ENCODE peak calls at places on chromosomes 11 and 22, in six cellular contexts. W is left lobe of liver, Z is NCI-H2081, N is IMR-90, F is head of caudate nucleus, U is colonic mucosa. C is an unnamed sample.

GRCh38 chr11:20127671-20128527 is 32.4 kb downstream of the DBX1 start:
- DNase-seq in W (peak), Z (peak), N (peak), F (peak), U (peak), C (peak)

GRCh38 chr11:113256431-113257227 is 57.8 kb upstream of the TTC12 start:
- DNase-seq in W (no peak), Z (no peak), N (no peak), F (no peak), U (no peak), C (no peak)

GRCh38 chr22:23036684-23037428 is 33.5 kb upstream of the GNAZ start:
- DNase-seq in W (no peak), Z (peak), N (peak), F (no peak), U (no peak), C (no peak)

GRCh38 chr11:73249304-73249703 is 22.8 kb upstream of the P2RY6 start:
- DNase-seq in W (no peak), Z (no peak), N (peak), F (no peak), U (no peak), C (peak)

GRCh38 chr11:34495724-34496377 is 17.7 kb downstream of the ELF5 start:
- DNase-seq in W (no peak), Z (no peak), N (no peak), F (no peak), U (no peak), C (no peak)

GRCh38 chr11:75022759-75023396 is 34.1 kb downstream of the NEU3 start:
- DNase-seq in W (peak), Z (peak), N (peak), F (peak), U (peak), C (peak)

GRCh38 chr11:75237050-75237449 is 3.5 kb upstream of the TPBGL start:
- DNase-seq in W (no peak), Z (no peak), N (no peak), F (no peak), U (no peak), C (no peak)

GRCh38 chr11:69930081-69931059 is 111.2 kb upstream of the FGF3 start:
- DNase-seq in W (no peak), Z (no peak), N (no peak), F (no peak), U (no peak), C (no peak)

GRCh38 chr11:22304337-22304961 is 33.7 kb upstream of the SLC17A6 start:
- DNase-seq in W (no peak), Z (peak), N (peak), F (no peak), U (no peak), C (peak)

GRCh38 chr11:116421529-116422185 is 351.1 kb downstream of the BUD13 start:
- DNase-seq in W (no peak), Z (peak), N (no peak), F (no peak), U (no peak), C (peak)

C was measured in RPMI8226.